ENCODE peak calls at places on chromosomes 11 and 22, in five cellular contexts. One of them, this sample, is unnamed.

GRCh38 chr11:5737672-5738071 is 1.4 kb downstream of the OR56B1 start:
- DNase-seq in IMR-90: no peak
- DNase-seq in psoas muscle: no peak
- DNase-seq in GM12865: no peak
- DNase-seq in cardiac muscle cell: no peak
- DNase-seq in this sample: peak

GRCh38 chr11:115466122-115466521 is 38.1 kb downstream of the CADM1 start:
- DNase-seq in cardiac muscle cell: no peak
- DNase-seq in GM12865: no peak
- DNase-seq in IMR-90: no peak
- DNase-seq in psoas muscle: no peak
- DNase-seq in this sample: no peak

GRCh38 chr11:10076458-10077141 is 217.4 kb downstream of the SBF2 start:
- DNase-seq in psoas muscle: peak
- DNase-seq in cardiac muscle cell: peak
- DNase-seq in IMR-90: peak
- DNase-seq in GM12865: peak
- DNase-seq in this sample: peak

GRCh38 chr22:49574205-49574604 is 253.5 kb downstream of the BRD1 start:
- DNase-seq in cardiac muscle cell: no peak
- DNase-seq in IMR-90: no peak
- DNase-seq in psoas muscle: no peak
- DNase-seq in GM12865: no peak
- DNase-seq in this sample: no peak

GRCh38 chr22:43449831-43450225 is 38.0 kb downstream of the MPPED1 start:
- DNase-seq in GM12865: no peak
- DNase-seq in psoas muscle: no peak
- DNase-seq in IMR-90: no peak
- DNase-seq in cardiac muscle cell: no peak
- DNase-seq in this sample: no peak

GRCh38 chr11:72084960-72085359 is 4.3 kb downstream of the LRRC51 start:
- DNase-seq in IMR-90: no peak
- DNase-seq in cardiac muscle cell: no peak
- DNase-seq in GM12865: no peak
- DNase-seq in psoas muscle: no peak
- DNase-seq in this sample: no peak

GRCh38 chr22:49960967-49961600 is 512 bp downstream of the PIM3 start:
- DNase-seq in cardiac muscle cell: peak
- DNase-seq in IMR-90: no peak
- DNase-seq in psoas muscle: peak
- DNase-seq in GM12865: peak
- DNase-seq in this sample: no peak

GRCh38 chr22:29870574-29870973 is 12.4 kb upstream of the MTMR3 start:
- DNase-seq in cardiac muscle cell: no peak
- DNase-seq in psoas muscle: no peak
- DNase-seq in GM12865: no peak
- DNase-seq in IMR-90: no peak
- DNase-seq in this sample: no peak

GRCh38 chr22:44425356-44425755 is 72.7 kb downstream of the RTL6 start:
- DNase-seq in GM12865: no peak
- DNase-seq in cardiac muscle cell: peak
- DNase-seq in IMR-90: peak
- DNase-seq in psoas muscle: no peak
- DNase-seq in this sample: no peak

GRCh38 chr11:2204361-2205213 is 33.0 kb upstream of the TH start:
- DNase-seq in GM12865: no peak
- DNase-seq in cardiac muscle cell: no peak
- DNase-seq in psoas muscle: no peak
- DNase-seq in IMR-90: no peak
- DNase-seq in this sample: no peak

GRCh38 chr11:119571311-119571710 is 148.3 kb upstream of the THY1 start:
- DNase-seq in cardiac muscle cell: no peak
- DNase-seq in GM12865: no peak
- DNase-seq in psoas muscle: no peak
- DNase-seq in IMR-90: no peak
- DNase-seq in this sample: no peak

GRCh38 chr11:119578466-119579220 is 150.4 kb downstream of the NECTIN1 start:
- DNase-seq in cardiac muscle cell: no peak
- DNase-seq in IMR-90: no peak
- DNase-seq in GM12865: no peak
- DNase-seq in psoas muscle: no peak
- DNase-seq in this sample: peak

GRCh38 chr11:119573858-119574257 is 150.9 kb upstream of the THY1 start:
- DNase-seq in IMR-90: no peak
- DNase-seq in GM12865: no peak
- DNase-seq in psoas muscle: no peak
- DNase-seq in cardiac muscle cell: no peak
- DNase-seq in this sample: no peak

GRCh38 chr11:119567667-119568582 is 145.0 kb upstream of the THY1 start:
- DNase-seq in GM12865: peak
- DNase-seq in IMR-90: peak
- DNase-seq in psoas muscle: no peak
- DNase-seq in cardiac muscle cell: peak
- DNase-seq in this sample: peak

GRCh38 chr11:119572481-119573424 is 149.8 kb upstream of the THY1 start:
- DNase-seq in cardiac muscle cell: no peak
- DNase-seq in IMR-90: no peak
- DNase-seq in GM12865: no peak
- DNase-seq in psoas muscle: no peak
- DNase-seq in this sample: no peak
- TF ChIP-seq CTCF in cardiac muscle cell: peak
- TF ChIP-seq CTCF in IMR-90: no peak
- TF ChIP-seq CTCF in GM12865: no peak
- TF ChIP-seq CTCF in psoas muscle: no peak
- TF ChIP-seq CTCF in this sample: no peak

DNA sequence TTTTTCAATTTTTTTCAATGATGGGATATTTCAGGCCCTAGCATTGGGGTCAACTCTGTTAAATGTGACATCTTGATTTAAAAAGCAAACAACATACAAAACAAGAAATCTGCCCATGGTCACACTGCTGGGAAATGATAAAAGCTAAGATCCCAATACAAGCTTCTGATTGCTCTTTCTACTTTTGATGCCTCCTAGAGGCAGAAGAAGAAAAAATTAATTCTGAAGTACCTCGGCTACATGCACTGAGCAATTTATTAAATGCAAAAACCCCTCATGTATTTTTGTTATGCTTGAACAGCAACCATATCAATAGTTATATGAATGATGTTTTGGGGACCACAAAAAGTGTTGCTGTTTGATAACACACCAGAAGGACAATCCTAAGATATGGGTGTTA is 342.1 kb upstream of the NARS2 start:
- DNase-seq in GM12865: no peak
- DNase-seq in IMR-90: peak
- DNase-seq in psoas muscle: no peak
- DNase-seq in cardiac muscle cell: no peak
- DNase-seq in this sample: no peak
- TF ChIP-seq CTCF in GM12865: no peak
- TF ChIP-seq CTCF in IMR-90: peak
- TF ChIP-seq CTCF in psoas muscle: no peak
- TF ChIP-seq CTCF in cardiac muscle cell: peak
- TF ChIP-seq CTCF in this sample: peak

DNA sequence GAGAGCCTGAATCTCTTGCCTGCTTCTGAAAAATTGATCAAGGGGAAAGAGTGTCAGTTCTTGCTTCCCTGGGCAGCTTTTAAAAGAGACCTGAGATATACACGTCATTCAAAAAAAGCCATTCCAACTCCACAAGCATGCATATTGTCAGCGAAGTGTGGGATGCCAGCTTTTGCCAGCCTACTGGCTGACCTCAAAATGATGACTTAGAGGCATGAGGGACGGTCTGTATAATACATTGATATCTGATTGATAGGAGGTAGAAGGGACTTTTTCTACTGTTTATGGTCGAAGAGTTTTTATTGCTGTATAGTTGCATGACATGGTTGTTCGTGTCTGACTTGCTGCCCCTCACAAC is 126.3 kb downstream of the MICAL2 start:
- DNase-seq in psoas muscle: no peak
- DNase-seq in GM12865: no peak
- DNase-seq in IMR-90: no peak
- DNase-seq in cardiac muscle cell: no peak
- DNase-seq in this sample: no peak
- TF ChIP-seq CTCF in psoas muscle: no peak
- TF ChIP-seq CTCF in GM12865: no peak
- TF ChIP-seq CTCF in IMR-90: no peak
- TF ChIP-seq CTCF in cardiac muscle cell: no peak
- TF ChIP-seq CTCF in this sample: no peak

GRCh38 chr22:39152024-39152510 is 413 bp downstream of the CBX7 start:
- DNase-seq in psoas muscle: no peak
- DNase-seq in cardiac muscle cell: no peak
- DNase-seq in GM12865: no peak
- DNase-seq in IMR-90: no peak
- DNase-seq in this sample: no peak

GRCh38 chr22:39151329-39151975 is 1.0 kb downstream of the CBX7 start:
- DNase-seq in cardiac muscle cell: no peak
- DNase-seq in psoas muscle: peak
- DNase-seq in GM12865: no peak
- DNase-seq in IMR-90: no peak
- DNase-seq in this sample: no peak

GRCh38 chr22:39150848-39151215 is 1.6 kb downstream of the CBX7 start:
- DNase-seq in IMR-90: no peak
- DNase-seq in psoas muscle: no peak
- DNase-seq in cardiac muscle cell: no peak
- DNase-seq in GM12865: no peak
- DNase-seq in this sample: no peak

GRCh38 chr22:39148727-39149535 is 3.5 kb downstream of the CBX7 start:
- DNase-seq in psoas muscle: peak
- DNase-seq in IMR-90: no peak
- DNase-seq in cardiac muscle cell: no peak
- DNase-seq in GM12865: peak
- DNase-seq in this sample: no peak

GRCh38 chr22:39149915-39150847 is 2.3 kb downstream of the CBX7 start:
- DNase-seq in cardiac muscle cell: no peak
- DNase-seq in IMR-90: no peak
- DNase-seq in psoas muscle: no peak
- DNase-seq in GM12865: no peak
- DNase-seq in this sample: no peak
- TF ChIP-seq CTCF in cardiac muscle cell: no peak
- TF ChIP-seq CTCF in IMR-90: no peak
- TF ChIP-seq CTCF in psoas muscle: no peak
- TF ChIP-seq CTCF in GM12865: no peak
- TF ChIP-seq CTCF in this sample: no peak

DNA sequence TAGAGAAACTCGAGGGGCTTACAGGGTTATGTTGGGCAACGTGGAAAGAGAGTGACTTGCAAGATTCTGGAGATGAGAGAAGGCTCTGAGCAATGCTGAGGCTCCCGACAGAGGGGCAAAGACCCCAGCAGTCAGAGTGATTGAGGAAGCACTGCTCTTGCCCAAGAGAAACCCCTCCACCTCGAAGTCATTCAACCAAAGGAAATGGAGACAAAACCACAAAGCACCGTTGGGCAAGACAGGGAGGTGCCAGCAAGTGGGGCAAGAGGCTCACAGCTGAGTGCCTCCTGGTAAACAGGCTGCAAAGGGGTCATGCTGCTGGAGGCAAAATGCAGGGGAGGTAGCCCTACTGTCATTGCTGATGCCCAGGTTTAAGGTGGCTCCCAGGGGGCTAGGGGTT is 17.9 kb upstream of the MYH9 start:
- DNase-seq in GM12865: peak
- DNase-seq in psoas muscle: peak
- DNase-seq in IMR-90: no peak
- DNase-seq in cardiac muscle cell: peak
- DNase-seq in this sample: no peak
- TF ChIP-seq CTCF in GM12865: no peak
- TF ChIP-seq CTCF in psoas muscle: no peak
- TF ChIP-seq CTCF in IMR-90: no peak
- TF ChIP-seq CTCF in cardiac muscle cell: no peak
- TF ChIP-seq CTCF in this sample: no peak

DNA sequence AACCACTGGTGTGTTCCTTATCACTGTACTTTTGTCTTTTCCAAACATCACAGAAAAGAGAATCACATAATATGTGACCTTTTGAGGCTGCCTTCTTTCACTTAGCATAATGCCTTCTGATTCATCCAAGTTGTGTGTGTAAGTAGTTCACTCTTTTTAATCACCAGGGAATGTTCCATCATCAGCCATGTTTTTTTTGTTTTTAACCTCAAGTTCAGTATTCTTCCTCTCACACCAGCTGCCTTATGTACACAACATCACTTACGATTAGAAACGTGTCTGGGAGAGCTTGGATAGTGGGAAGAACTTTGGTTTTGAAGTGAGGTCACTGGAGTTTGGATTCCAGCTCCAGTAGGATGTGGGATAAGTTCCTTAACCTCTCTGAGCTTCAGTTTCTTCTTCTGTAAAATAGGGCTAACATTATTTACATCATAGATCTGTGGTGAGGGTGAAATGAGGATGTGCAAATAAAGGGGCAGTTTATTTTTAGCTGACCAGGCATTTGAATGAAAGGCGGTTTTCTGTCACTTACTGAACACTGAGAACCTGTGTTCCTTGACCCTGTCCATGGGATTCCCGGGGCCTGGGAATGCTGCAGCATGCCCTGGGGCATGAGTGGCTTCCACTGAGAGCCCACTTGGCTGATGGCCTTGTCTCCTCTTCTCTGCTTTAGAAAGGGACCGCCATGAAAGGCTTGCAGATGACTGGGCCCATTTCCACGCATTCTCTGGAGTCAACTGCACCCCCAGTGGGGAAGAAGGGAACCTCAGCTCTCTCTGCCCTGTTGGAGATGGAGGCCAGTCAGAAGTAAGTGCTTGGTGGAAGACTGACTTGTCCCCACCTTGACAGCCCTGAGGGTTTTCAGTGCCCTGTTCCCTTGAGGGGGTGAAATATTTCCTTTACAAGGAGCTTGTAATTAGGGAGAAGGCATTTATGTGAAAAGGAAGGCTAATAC is 92.6 kb downstream of the DEPDC5 start:
- DNase-seq in psoas muscle: no peak
- DNase-seq in GM12865: peak
- DNase-seq in IMR-90: peak
- DNase-seq in cardiac muscle cell: peak
- DNase-seq in this sample: peak
- TF ChIP-seq CTCF in psoas muscle: no peak
- TF ChIP-seq CTCF in GM12865: peak
- TF ChIP-seq CTCF in IMR-90: peak
- TF ChIP-seq CTCF in cardiac muscle cell: peak
- TF ChIP-seq CTCF in this sample: peak

GRCh38 chr22:17537155-17537554 is 26.1 kb upstream of the SLC25A18 start:
- DNase-seq in IMR-90: no peak
- DNase-seq in cardiac muscle cell: no peak
- DNase-seq in psoas muscle: no peak
- DNase-seq in GM12865: no peak
- DNase-seq in this sample: no peak

GRCh38 chr22:17542452-17542851 is 20.8 kb upstream of the SLC25A18 start:
- DNase-seq in GM12865: no peak
- DNase-seq in cardiac muscle cell: no peak
- DNase-seq in psoas muscle: no peak
- DNase-seq in IMR-90: no peak
- DNase-seq in this sample: no peak

GRCh38 chr22:17541476-17541875 is 21.8 kb upstream of the SLC25A18 start:
- DNase-seq in IMR-90: no peak
- DNase-seq in GM12865: no peak
- DNase-seq in cardiac muscle cell: no peak
- DNase-seq in psoas muscle: no peak
- DNase-seq in this sample: no peak

GRCh38 chr22:17536269-17536668 is 27.0 kb upstream of the SLC25A18 start:
- DNase-seq in psoas muscle: no peak
- DNase-seq in cardiac muscle cell: peak
- DNase-seq in GM12865: no peak
- DNase-seq in IMR-90: no peak
- DNase-seq in this sample: no peak

GRCh38 chr22:17540481-17540880 is 22.8 kb upstream of the SLC25A18 start:
- DNase-seq in IMR-90: no peak
- DNase-seq in GM12865: no peak
- DNase-seq in cardiac muscle cell: no peak
- DNase-seq in psoas muscle: no peak
- DNase-seq in this sample: no peak
- TF ChIP-seq CTCF in IMR-90: no peak
- TF ChIP-seq CTCF in GM12865: no peak
- TF ChIP-seq CTCF in cardiac muscle cell: no peak
- TF ChIP-seq CTCF in psoas muscle: peak
- TF ChIP-seq CTCF in this sample: no peak

This sample was measured in fibroblast of mammary gland.